ENCODE peak calls at places on chromosomes 12 and 14, in eight cellular contexts. Q is nephron progenitor cell, C is AG04450, I is hypothalamus, W is PC-3, A is astrocyte, G is GM06990, O is ELF-1. Y is an unnamed sample.

GRCh38 chr12:30437044-30437443 is 258.6 kb downstream of the IPO8 start:
- DNase-seq in I (no peak), G (no peak), Q (no peak), W (peak; percentile 48), A (no peak), O (no peak), C (no peak), Y (no peak)

GRCh38 chr12:16385779-16386646 is 38.6 kb downstream of the MGST1 start:
- DNase-seq in C (peak; percentile 41), A (peak; percentile 69), I (no peak), G (no peak), O (peak; percentile 54), W (peak; percentile 50), Q (peak; percentile 20), Y (no peak)

GRCh38 chr12:93922583-93923006 is 225.8 kb upstream of the PLXNC1 start:
- DNase-seq in O (no peak), Q (no peak), W (no peak), I (no peak), G (no peak), A (no peak), C (no peak), Y (no peak)

GRCh38 chr12:93167841-93168492 is 209.8 kb upstream of the NUDT4 start:
- DNase-seq in A (peak; percentile 46), G (peak; percentile 71), Q (no peak), I (no peak), O (peak; percentile 65), W (peak; percentile 43), C (no peak), Y (no peak)

GRCh38 chr14:72503696-72504368 is 390.1 kb downstream of the DPF3 start:
- DNase-seq in Q (no peak), A (peak; percentile 47), W (peak; percentile 61), O (no peak), C (no peak), G (no peak), I (no peak), Y (no peak)

GRCh38 chr12:3651585-3652424 is 101.1 kb downstream of the CRACR2A start:
- DNase-seq in A (no peak), O (no peak), Q (no peak), W (no peak), G (no peak), C (no peak), I (no peak), Y (no peak)

GRCh38 chr12:15274561-15274967 is 47.7 kb upstream of the PTPRO start:
- DNase-seq in G (no peak), W (peak; percentile 79), A (no peak), I (no peak), O (no peak), C (no peak), Q (no peak), Y (no peak)

GRCh38 chr12:9273276-9273675 is 65.1 kb upstream of the PZP start:
- DNase-seq in A (peak; percentile 4), C (no peak), O (no peak), I (no peak), Q (no peak), G (no peak), W (peak; percentile 69), Y (no peak)

GRCh38 chr14:50531595-50532501 is 521 bp downstream of the MAP4K5 start:
- DNase-seq in W (peak; percentile 34), C (no peak), O (peak; percentile 69), G (peak; percentile 70), Q (peak; percentile 66), A (no peak), I (no peak), Y (peak; percentile 51)

GRCh38 chr12:49098035-49098451 is 3.4 kb upstream of the DHH start:
- DNase-seq in O (peak; percentile 93), C (no peak), A (no peak), Q (peak; percentile 75), G (no peak), I (no peak), W (peak; percentile 58), Y (peak; percentile 56)

GRCh38 chr12:53185582-53186153 is 4.9 kb upstream of the CSAD start:
- DNase-seq in Q (no peak), I (no peak), G (no peak), A (no peak), C (no peak), W (no peak), O (no peak), Y (no peak)

GRCh38 chr14:26199599-26200370 is 398.0 kb downstream of the NOVA1 start:
- DNase-seq in W (peak; percentile 46), C (no peak), G (no peak), O (peak; percentile 5), I (no peak), Q (no peak), A (peak; percentile 87), Y (no peak)

GRCh38 chr14:93018401-93018800 is 95.5 kb downstream of the CHGA start:
- DNase-seq in A (no peak), Q (no peak), O (no peak), G (no peak), W (no peak), I (no peak), C (no peak), Y (no peak)

GRCh38 chr12:25018146-25018545 is 69.2 kb upstream of the BCAT1 start:
- DNase-seq in A (no peak), Q (no peak), G (no peak), O (no peak), W (no peak), C (no peak), I (no peak), Y (no peak)

GRCh38 chr14:64337901-64338615 is 43.9 kb upstream of the ESR2 start:
- DNase-seq in A (peak; percentile 44), W (peak; percentile 71), I (peak; percentile 48), G (no peak), Q (peak; percentile 83), C (peak; percentile 26), O (peak; percentile 83), Y (peak; percentile 64)

GRCh38 chr12:119354187-119354586 is 19.7 kb downstream of the CCDC60 start:
- DNase-seq in C (no peak), A (no peak), Q (no peak), O (no peak), G (no peak), I (no peak), W (no peak), Y (no peak)

GRCh38 chr12:25975179-25975578 is 16.7 kb downstream of the RASSF8 start:
- DNase-seq in Q (no peak), O (no peak), A (no peak), W (no peak), C (no peak), G (no peak), I (no peak), Y (no peak)

GRCh38 chr12:124380793-124381453 is 86.0 kb downstream of the RFLNA start:
- DNase-seq in I (no peak), C (no peak), G (no peak), O (no peak), A (no peak), W (peak; percentile 51), Q (no peak), Y (no peak)

GRCh38 chr12:124837958-124838803 is 25.5 kb downstream of the SCARB1 start:
- DNase-seq in G (no peak), C (peak; percentile 83), Q (no peak), I (peak; percentile 37), A (peak; percentile 98), O (peak; percentile 89), W (peak; percentile 100), Y (peak; percentile 87)

GRCh38 chr14:102655154-102655553 is 62.7 kb downstream of the RCOR1 start:
- DNase-seq in O (no peak), Q (no peak), C (no peak), A (peak; percentile 66), G (no peak), W (peak; percentile 83), I (no peak), Y (no peak)

GRCh38 chr12:32423598-32423997 is 24.2 kb downstream of the FGD4 start:
- DNase-seq in Q (no peak), G (no peak), O (no peak), A (no peak), I (no peak), W (no peak), C (no peak), Y (no peak)

GRCh38 chr14:25953532-25954144 is 644.2 kb downstream of the NOVA1 start:
- DNase-seq in O (no peak), G (no peak), C (no peak), A (peak; percentile 67), Q (no peak), W (peak; percentile 40), I (no peak), Y (no peak)

GRCh38 chr12:28237423-28237822 is 47.2 kb downstream of the CCDC91 start:
- DNase-seq in G (no peak), I (no peak), O (peak; percentile 17), A (no peak), W (peak; percentile 40), Q (no peak), C (no peak), Y (no peak)

GRCh38 chr12:15627995-15628945 is 160.9 kb downstream of the EPS8 start:
- DNase-seq in G (no peak), Q (no peak), I (no peak), A (peak; percentile 65), W (no peak), C (no peak), O (no peak), Y (no peak)

GRCh38 chr14:24332094-24332983 is 2.5 kb downstream of the ADCY4 start:
- DNase-seq in C (no peak), I (peak; percentile 22), Q (peak; percentile 71), A (peak; percentile 25), O (peak; percentile 82), W (peak; percentile 65), G (peak; percentile 68), Y (peak; percentile 78)

GRCh38 chr12:14614704-14615121 is 47.0 kb upstream of the PLBD1 start:
- DNase-seq in C (no peak), W (no peak), I (no peak), G (peak; percentile 74), O (no peak), A (no peak), Q (no peak), Y (no peak)

GRCh38 chr12:100404769-100405407 is 48.0 kb downstream of the SLC17A8 start:
- DNase-seq in Q (peak; percentile 72), A (no peak), G (peak; percentile 32), O (peak; percentile 85), C (no peak), W (peak; percentile 51), I (no peak), Y (peak; percentile 34)

GRCh38 chr12:53048780-53049401 is 974 bp upstream of the TNS2 start:
- DNase-seq in O (peak; percentile 83), I (no peak), A (no peak), W (no peak), G (no peak), C (no peak), Q (peak; percentile 51), Y (peak; percentile 80)

GRCh38 chr12:63521706-63522105 is 146.6 kb downstream of the DPY19L2 start:
- DNase-seq in W (no peak), A (no peak), I (no peak), G (no peak), O (no peak), C (no peak), Q (no peak), Y (no peak)